ENCODE peak calls at places on chromosomes 1 and 21, in ten cellular contexts. P, I, M, D, V, Y, X, H, A and O are unnamed samples.

GRCh38 chr1:79929356-79929755 is 922.8 kb upstream of the ADGRL4 start:
- DNase-seq in P (peak; percentile 77), V (no peak), M (no peak), I (peak; percentile 32), X (no peak), A (peak; percentile 9), Y (no peak), D (no peak), H (peak; percentile 15), O (no peak)

GRCh38 chr21:41764558-41765392 is 2.1 kb downstream of the RIPK4 start:
- DNase-seq in D (no peak), H (peak; percentile 61), M (no peak), I (no peak), A (no peak), P (no peak), X (no peak), Y (no peak), V (no peak), O (no peak)

GRCh38 chr1:203126151-203126865 is 1.2 kb upstream of the ADORA1 start:
- DNase-seq in A (no peak), X (no peak), I (no peak), M (no peak), Y (no peak), H (no peak), V (no peak), P (peak; percentile 22), D (no peak), O (no peak)

GRCh38 chr1:215970406-215970805 is 403.3 kb downstream of the KCTD3 start:
- DNase-seq in M (no peak), A (no peak), P (peak; percentile 59), H (no peak), I (no peak), X (no peak), V (no peak), Y (no peak), D (no peak), O (no peak)

GRCh38 chr1:172990598-172991215 is 60.0 kb downstream of the TNFSF18 start:
- DNase-seq in D (no peak), I (no peak), V (no peak), Y (no peak), A (peak; percentile 84), P (peak; percentile 73), X (no peak), M (no peak), H (no peak), O (no peak)

GRCh38 chr21:36456714-36457399 is 23.1 kb downstream of the CLDN14 start:
- DNase-seq in M (no peak), I (no peak), A (peak; percentile 18), V (no peak), X (no peak), Y (no peak), H (no peak), D (no peak), P (no peak), O (no peak)

GRCh38 chr1:2195785-2196184 is 1.2 kb upstream of the FAAP20 start:
- DNase-seq in H (no peak), P (no peak), Y (no peak), A (no peak), D (no peak), M (no peak), X (no peak), V (no peak), I (no peak), O (no peak)

GRCh38 chr1:172180886-172181285 is 239.6 kb upstream of the C1orf105 start:
- DNase-seq in I (no peak), D (no peak), V (peak; percentile 55), M (peak; percentile 5), A (peak; percentile 58), H (peak; percentile 3), P (peak; percentile 70), Y (peak; percentile 41), X (no peak), O (no peak)

GRCh38 chr1:59714219-59714618 is 100.5 kb upstream of the HOOK1 start:
- DNase-seq in I (no peak), A (no peak), D (no peak), Y (no peak), V (no peak), H (no peak), M (no peak), P (no peak), X (no peak), O (no peak)

GRCh38 chr1:91054780-91055481 is 33.1 kb upstream of the ZNF644 start:
- DNase-seq in D (no peak), H (no peak), P (no peak), Y (no peak), X (no peak), A (no peak), M (no peak), I (no peak), V (no peak), O (no peak)

GRCh38 chr1:155177192-155177917 is 3.7 kb downstream of the TRIM46 start:
- DNase-seq in P (no peak), X (no peak), V (no peak), D (no peak), A (no peak), M (no peak), Y (no peak), H (no peak), I (no peak), O (peak; percentile 91)

GRCh38 chr21:45954271-45954670 is 27.3 kb upstream of the COL6A1 start:
- DNase-seq in H (no peak), P (no peak), M (no peak), X (no peak), D (no peak), Y (no peak), A (no peak), V (no peak), I (no peak), O (no peak)
- TF ChIP-seq CTCF in H (no peak), P (peak; percentile 15), M (no peak), X (no peak), D (peak; percentile 42), Y (no peak), A (peak; percentile 15), V (no peak), I (no peak), O (no peak)

GRCh38 chr21:43619344-43619743 is 39.9 kb downstream of the HSF2BP start:
- DNase-seq in V (no peak), A (no peak), H (no peak), D (no peak), I (no peak), P (no peak), X (no peak), M (no peak), Y (no peak), O (no peak)

GRCh38 chr21:43623588-43623987 is 35.7 kb downstream of the HSF2BP start:
- DNase-seq in M (no peak), X (no peak), I (no peak), V (no peak), D (no peak), H (no peak), P (no peak), Y (no peak), A (no peak), O (no peak)

GRCh38 chr21:43618940-43619339 is 40.3 kb downstream of the HSF2BP start:
- DNase-seq in P (no peak), D (no peak), X (no peak), M (no peak), I (no peak), Y (no peak), V (no peak), A (no peak), H (no peak), O (no peak)

GRCh38 chr21:43622796-43623195 is 36.5 kb downstream of the HSF2BP start:
- DNase-seq in V (no peak), A (no peak), M (no peak), Y (no peak), H (peak; percentile 84), D (no peak), X (no peak), I (peak; percentile 82), P (no peak), O (no peak)

DNA sequence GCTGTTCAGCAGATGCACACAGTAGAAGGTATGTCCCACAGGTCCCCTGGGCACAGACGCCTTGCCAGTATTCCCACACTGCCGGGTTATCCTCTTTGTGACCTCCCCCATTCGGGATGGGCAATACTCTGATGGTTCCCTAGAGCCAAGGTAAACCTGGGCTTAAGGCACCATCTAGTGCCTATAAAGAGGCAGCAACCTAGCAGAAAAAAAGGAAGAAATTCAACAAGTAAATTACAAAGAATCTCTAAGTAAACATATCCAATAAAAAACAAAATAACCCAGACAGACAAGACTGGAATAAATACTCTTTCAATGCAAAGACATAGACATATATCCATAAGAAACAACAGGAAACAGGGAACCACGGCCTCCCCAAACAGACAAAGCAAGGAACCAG is 39.4 kb downstream of the HSF2BP start:
- DNase-seq in V (no peak), I (no peak), Y (no peak), H (no peak), D (no peak), M (no peak), P (no peak), A (no peak), X (no peak), O (no peak)
- TF ChIP-seq CTCF in V (no peak), I (peak; percentile 69), Y (no peak), H (peak; percentile 27), D (no peak), M (no peak), P (peak; percentile 27), A (no peak), X (no peak), O (peak; percentile 35)

GRCh38 chr1:153827168-153827964 is 52.2 kb downstream of the SLC27A3 start:
- DNase-seq in D (no peak), M (no peak), P (no peak), X (no peak), I (no peak), A (no peak), V (no peak), Y (no peak), H (no peak), O (no peak)
- TF ChIP-seq CTCF in D (no peak), M (no peak), P (no peak), X (no peak), I (peak; percentile 26), A (peak; percentile 18), V (no peak), Y (no peak), H (no peak), O (no peak)

GRCh38 chr1:205524794-205525101 is 20.3 kb downstream of the CDK18 start:
- DNase-seq in Y (no peak), H (no peak), X (no peak), D (no peak), V (no peak), I (no peak), M (no peak), P (no peak), A (no peak), O (no peak)

GRCh38 chr1:205525495-205526285 is 21.2 kb downstream of the CDK18 start:
- DNase-seq in I (no peak), V (no peak), Y (no peak), A (no peak), D (no peak), M (no peak), P (no peak), X (no peak), H (no peak), O (no peak)

GRCh38 chr1:205522692-205523091 is 18.2 kb downstream of the CDK18 start:
- DNase-seq in M (no peak), I (no peak), V (no peak), A (no peak), D (no peak), Y (no peak), P (no peak), H (no peak), X (no peak), O (no peak)

GRCh38 chr1:205523261-205523890 is 18.9 kb downstream of the CDK18 start:
- DNase-seq in D (no peak), X (no peak), A (no peak), I (no peak), M (no peak), V (no peak), P (no peak), H (no peak), Y (no peak), O (no peak)

GRCh38 chr1:205523891-205524793 is 19.7 kb downstream of the CDK18 start:
- DNase-seq in M (peak; percentile 74), H (peak; percentile 52), A (peak; percentile 58), Y (peak; percentile 76), I (peak; percentile 12), P (peak; percentile 59), D (no peak), X (peak; percentile 89), V (peak; percentile 84), O (no peak)
- TF ChIP-seq CTCF in M (peak; percentile 67), H (peak; percentile 78), A (peak; percentile 76), Y (peak; percentile 64), I (peak; percentile 81), P (peak; percentile 84), D (peak; percentile 71), X (peak; percentile 81), V (peak; percentile 88), O (peak; percentile 90)